ENCODE peak calls at places on chromosomes 16 and 17, in nine cellular contexts. A, Q, O, B, J, S, D, L and M are unnamed samples.

GRCh38 chr17:41367426-41368075 is 2.1 kb downstream of the KRT33B start:
- DNase-seq in B (no peak), D (no peak), S (no peak), J (no peak), Q (no peak), L (no peak), O (no peak), A (no peak), M (no peak)

GRCh38 chr16:15874745-15875314 is 13.6 kb downstream of the CEP20 start:
- DNase-seq in L (peak), J (peak), Q (peak), O (peak), S (peak), B (no peak), D (peak), A (peak), M (peak)

GRCh38 chr17:41614098-41614497 is 1.5 kb upstream of the KRT16 start:
- DNase-seq in B (peak), O (no peak), D (no peak), L (no peak), Q (no peak), S (no peak), A (no peak), J (no peak), M (no peak)

GRCh38 chr17:78709119-78709681 is 72.9 kb downstream of the CYTH1 start:
- DNase-seq in Q (no peak), D (no peak), J (no peak), A (no peak), O (no peak), S (no peak), B (no peak), L (no peak), M (peak)

GRCh38 chr17:35028531-35029262 is 34.8 kb downstream of the RFFL start:
- DNase-seq in D (no peak), O (no peak), A (no peak), J (no peak), Q (no peak), L (no peak), B (no peak), S (no peak), M (no peak)

GRCh38 chr16:25151996-25152395 is 40.5 kb downstream of the LCMT1 start:
- DNase-seq in O (no peak), B (no peak), S (no peak), Q (no peak), J (no peak), A (no peak), D (no peak), L (peak), M (no peak)

GRCh38 chr16:14283786-14284185 is 212.7 kb downstream of the MRTFB start:
- DNase-seq in J (no peak), A (no peak), O (no peak), Q (no peak), L (no peak), S (no peak), B (no peak), D (no peak), M (no peak)

GRCh38 chr16:88857728-88858339 is 907 bp downstream of the TRAPPC2L start:
- DNase-seq in Q (peak), O (peak), L (peak), A (peak), D (peak), S (peak), J (peak), B (peak), M (peak)

GRCh38 chr16:7284780-7285179 is 47.9 kb upstream of the RBFOX1 start:
- DNase-seq in L (no peak), B (no peak), S (no peak), J (no peak), D (no peak), Q (no peak), O (no peak), A (no peak), M (no peak)

GRCh38 chr16:22638393-22639206 is 127.9 kb downstream of the NPIPB5 start:
- DNase-seq in J (no peak), B (no peak), Q (no peak), S (no peak), L (no peak), D (no peak), A (no peak), O (no peak), M (no peak)

GRCh38 chr17:33106525-33107162 is 115.0 kb downstream of the SPACA3 start:
- DNase-seq in Q (no peak), A (no peak), S (no peak), O (no peak), J (no peak), D (no peak), B (no peak), L (no peak), M (no peak)

GRCh38 chr16:85402910-85403692 is 210.0 kb upstream of the GSE1 start:
- DNase-seq in J (peak), Q (no peak), B (peak), S (peak), O (no peak), A (peak), L (peak), D (peak), M (no peak)

GRCh38 chr17:1880851-1881630 is 51.2 kb downstream of the RPA1 start:
- DNase-seq in D (no peak), J (no peak), Q (no peak), B (no peak), A (no peak), L (no peak), S (no peak), O (no peak), M (no peak)

GRCh38 chr17:35315283-35315682 is 58.1 kb downstream of the SLFN11 start:
- DNase-seq in B (no peak), A (peak), Q (peak), D (no peak), J (no peak), S (no peak), L (peak), O (peak), M (no peak)

GRCh38 chr16:56916571-56917403 is 15.2 kb upstream of the HERPUD1 start:
- DNase-seq in L (no peak), B (no peak), D (peak), A (no peak), O (peak), S (no peak), J (no peak), Q (no peak), M (no peak)

GRCh38 chr17:34883106-34884000 is 77.9 kb downstream of the CCT6B start:
- DNase-seq in O (no peak), Q (no peak), L (no peak), S (no peak), D (no peak), B (no peak), J (no peak), A (no peak), M (no peak)

GRCh38 chr16:64950262-64950661 is 171.6 kb downstream of the CDH11 start:
- DNase-seq in S (no peak), O (no peak), J (no peak), L (no peak), Q (no peak), B (no peak), D (no peak), A (no peak), M (no peak)

GRCh38 chr17:19728114-19728495 is 11.7 kb upstream of the SLC47A2 start:
- DNase-seq in A (peak), S (peak), Q (peak), B (peak), O (peak), D (peak), L (peak), J (peak), M (peak)

GRCh38 chr16:81310045-81310644 is 4.6 kb upstream of the GAN start:
- DNase-seq in B (no peak), O (no peak), D (no peak), Q (no peak), A (no peak), J (no peak), S (no peak), L (no peak), M (no peak)

GRCh38 chr16:8763899-8764298 is 33.5 kb downstream of the TMEM186 start:
- DNase-seq in J (no peak), L (no peak), A (peak), D (no peak), Q (no peak), B (no peak), S (no peak), O (no peak), M (no peak)

GRCh38 chr16:76639685-76640289 is 362.6 kb downstream of the CNTNAP4 start:
- DNase-seq in B (no peak), S (no peak), L (no peak), D (no peak), J (no peak), O (no peak), A (no peak), Q (peak), M (no peak)

GRCh38 chr17:40727447-40728231 is 24.1 kb upstream of the KRT24 start:
- DNase-seq in B (no peak), S (no peak), L (no peak), J (no peak), O (no peak), A (no peak), Q (no peak), D (no peak), M (no peak)

GRCh38 chr17:31544186-31544585 is 152.7 kb downstream of the RAB11FIP4 start:
- DNase-seq in L (no peak), O (no peak), B (no peak), D (no peak), A (no peak), S (no peak), Q (no peak), J (no peak), M (no peak)

GRCh38 chr17:12977008-12977751 is 40.6 kb downstream of the ELAC2 start:
- DNase-seq in J (no peak), A (no peak), D (no peak), S (no peak), L (no peak), Q (no peak), B (no peak), O (no peak), M (no peak)

GRCh38 chr16:86303787-86304685 is 206.3 kb upstream of the FOXF1 start:
- DNase-seq in A (no peak), Q (no peak), S (no peak), B (no peak), D (peak), J (peak), O (no peak), L (no peak), M (peak)

GRCh38 chr16:67860589-67861398 is 12.1 kb upstream of the EDC4 start:
- DNase-seq in S (no peak), J (no peak), D (no peak), B (no peak), A (no peak), L (peak), O (no peak), Q (peak), M (no peak)

GRCh38 chr16:54511181-54511731 is 224.7 kb upstream of the IRX3 start:
- DNase-seq in O (no peak), S (no peak), A (no peak), J (no peak), L (no peak), Q (no peak), B (no peak), D (no peak), M (no peak)

GRCh38 chr17:71494045-71494444 is 626.8 kb upstream of the SOX9 start:
- DNase-seq in L (no peak), J (no peak), D (no peak), O (no peak), A (no peak), Q (no peak), B (no peak), S (no peak), M (no peak)

GRCh38 chr16:83100679-83101078 is 473.9 kb downstream of the CDH13 start:
- DNase-seq in Q (no peak), D (no peak), A (no peak), O (no peak), L (no peak), B (no peak), S (no peak), J (no peak), M (no peak)

GRCh38 chr17:40458851-40459482 is 15.7 kb downstream of the IGFBP4 start:
- DNase-seq in O (no peak), B (no peak), J (no peak), D (no peak), S (no peak), L (no peak), Q (peak), A (no peak), M (no peak)

GRCh38 chr16:12061336-12062055 is 85.0 kb downstream of the SNX29 start:
- DNase-seq in L (no peak), S (no peak), B (no peak), A (no peak), O (no peak), D (peak), Q (no peak), J (no peak), M (peak)

GRCh38 chr17:57750930-57751329 is 5.8 kb upstream of the CCDC182 start:
- DNase-seq in O (no peak), J (no peak), L (no peak), A (peak), Q (no peak), B (no peak), S (no peak), D (no peak), M (no peak)

GRCh38 chr17:10357768-10358167 is 15.0 kb downstream of the MYH13 start:
- DNase-seq in S (no peak), B (no peak), O (no peak), A (no peak), D (no peak), J (no peak), Q (peak), L (no peak), M (no peak)

GRCh38 chr17:48056879-48057278 is 8.7 kb downstream of the NFE2L1 start:
- DNase-seq in S (no peak), L (no peak), J (no peak), Q (no peak), O (no peak), B (no peak), D (no peak), A (no peak), M (no peak)

GRCh38 chr16:16100631-16101030 is 122.7 kb downstream of the ABCC6 start:
- DNase-seq in A (no peak), J (no peak), Q (no peak), S (no peak), O (no peak), L (no peak), D (no peak), B (no peak), M (no peak)

GRCh38 chr17:34607917-34608316 is 28.5 kb downstream of the TMEM132E start:
- DNase-seq in D (no peak), O (no peak), L (no peak), A (no peak), J (no peak), S (no peak), B (no peak), Q (no peak), M (no peak)

GRCh38 chr17:8153550-8153956 is 1.3 kb upstream of the PER1 start:
- DNase-seq in Q (peak), S (peak), O (no peak), D (peak), L (peak), A (peak), B (peak), J (peak), M (peak)

GRCh38 chr17:58728831-58729230 is 26.8 kb upstream of the PPM1E start:
- DNase-seq in A (no peak), Q (no peak), D (no peak), J (no peak), L (no peak), O (no peak), B (no peak), S (no peak), M (no peak)

GRCh38 chr16:3880623-3881498 is at the start of gene CREBBP:
- DNase-seq in O (peak), S (peak), J (peak), D (peak), A (peak), Q (peak), L (peak), B (peak), M (peak)
- TF ChIP-seq POLR2A in O (peak), S (peak), J (peak), D (peak), A (peak), Q (peak), L (peak), B (peak), M (no peak)

DNA sequence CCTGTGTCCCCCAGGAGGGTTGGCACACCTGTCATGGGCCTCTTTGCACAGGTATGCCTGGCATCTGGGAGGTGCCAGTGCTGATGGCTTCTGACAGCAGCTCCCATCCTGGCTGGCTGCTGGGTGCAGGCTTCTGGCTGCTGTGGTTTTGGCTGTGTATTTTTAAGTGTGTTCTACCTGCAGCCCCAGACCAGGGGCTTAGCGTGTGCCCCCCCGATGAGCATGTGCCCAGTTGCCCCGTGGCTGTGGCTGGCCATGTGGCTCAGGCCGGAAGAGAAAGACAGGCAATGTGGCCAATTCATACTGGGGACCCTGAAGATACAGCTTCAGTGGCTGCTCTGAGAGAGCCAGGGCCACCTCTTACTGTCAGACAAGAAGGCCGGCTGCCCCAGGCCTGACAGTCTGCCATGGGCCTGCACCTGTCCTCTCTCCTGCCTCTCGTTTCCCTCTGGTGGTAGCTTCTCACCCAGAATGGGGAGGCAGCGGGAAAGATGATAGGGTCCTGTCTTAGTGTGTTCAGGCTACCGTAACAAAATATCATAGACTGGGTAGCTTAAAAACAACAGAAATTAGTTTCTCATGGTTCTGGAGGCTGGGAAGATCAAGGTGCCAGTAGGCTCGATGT is 37.6 kb upstream of the LGALS9 start:
- DNase-seq in Q (no peak), D (no peak), J (no peak), A (no peak), S (no peak), O (no peak), B (no peak), L (peak), M (no peak)
- TF ChIP-seq CTCF in Q (no peak), D (no peak), J (no peak), A (no peak), S (no peak), O (no peak), B (no peak), L (peak), M (no peak)

GRCh38 chr17:44174427-44174826 is 3.9 kb downstream of the ASB16 start:
- DNase-seq in D (no peak), J (no peak), A (no peak), B (no peak), O (no peak), Q (no peak), L (no peak), S (no peak), M (no peak)

GRCh38 chr17:44167181-44167861 is 3.2 kb upstream of the ASB16 start:
- DNase-seq in A (no peak), L (no peak), J (no peak), D (no peak), Q (no peak), O (no peak), S (no peak), B (peak), M (no peak)

GRCh38 chr17:44170135-44170498 is 387 bp upstream of the ASB16 start:
- DNase-seq in A (no peak), O (no peak), S (no peak), Q (no peak), J (no peak), L (no peak), D (no peak), B (no peak), M (no peak)

GRCh38 chr17:44171931-44172455 is 1.5 kb downstream of the ASB16 start:
- DNase-seq in D (no peak), B (no peak), S (no peak), J (no peak), Q (no peak), A (no peak), O (no peak), L (no peak), M (no peak)

DNA sequence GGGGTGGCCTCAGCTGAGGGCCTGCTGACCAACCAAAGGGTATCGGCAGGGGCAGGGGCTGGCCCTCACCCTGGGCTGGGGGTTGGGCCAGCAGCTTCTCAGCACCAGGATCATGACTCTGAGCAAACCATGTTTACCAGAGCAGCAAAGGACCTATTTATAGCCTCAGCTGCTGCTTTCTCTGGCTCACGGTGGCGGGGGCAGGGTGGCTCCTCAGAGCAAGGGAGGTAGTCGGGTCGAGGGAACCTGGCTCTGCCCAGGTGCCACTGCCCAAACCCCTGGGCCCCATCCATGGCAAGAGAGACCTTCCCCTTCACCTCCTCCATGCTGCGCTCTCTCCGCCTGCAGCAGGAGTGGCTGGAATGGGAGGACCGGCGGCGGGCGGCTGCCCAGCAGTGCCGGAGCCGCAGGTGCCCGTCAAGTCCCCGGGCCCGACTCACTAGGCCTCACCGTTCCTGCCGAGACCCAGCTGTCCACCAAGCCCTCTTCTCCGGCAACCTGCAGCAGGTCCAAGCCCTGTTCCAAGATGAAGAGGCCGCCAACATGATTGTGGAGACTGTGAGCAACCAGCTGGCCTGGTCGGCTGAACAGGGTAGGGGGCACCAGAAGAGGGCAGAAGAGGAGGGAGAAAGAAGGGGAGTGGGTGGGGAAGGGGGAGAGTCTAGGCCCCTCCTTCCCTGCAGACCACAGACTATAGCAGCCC is at the start of gene ASB16:
- DNase-seq in S (no peak), Q (no peak), O (peak), L (peak), J (peak), B (no peak), A (no peak), D (no peak), M (no peak)
- H3K27ac ChIP-seq in S (no peak), Q (peak), O (peak), L (peak), J (peak), B (no peak), A (peak), D (no peak), M (no peak)

GRCh38 chr17:4945176-4945943 is 3.0 kb downstream of the PFN1 start:
- DNase-seq in D (peak), L (peak), J (peak), Q (peak), A (peak), B (no peak), S (peak), O (peak), M (no peak)
- TF ChIP-seq POLR2A in D (peak), L (no peak), J (no peak), Q (no peak), A (no peak), B (peak), S (peak), O (no peak), M (peak)

DNA sequence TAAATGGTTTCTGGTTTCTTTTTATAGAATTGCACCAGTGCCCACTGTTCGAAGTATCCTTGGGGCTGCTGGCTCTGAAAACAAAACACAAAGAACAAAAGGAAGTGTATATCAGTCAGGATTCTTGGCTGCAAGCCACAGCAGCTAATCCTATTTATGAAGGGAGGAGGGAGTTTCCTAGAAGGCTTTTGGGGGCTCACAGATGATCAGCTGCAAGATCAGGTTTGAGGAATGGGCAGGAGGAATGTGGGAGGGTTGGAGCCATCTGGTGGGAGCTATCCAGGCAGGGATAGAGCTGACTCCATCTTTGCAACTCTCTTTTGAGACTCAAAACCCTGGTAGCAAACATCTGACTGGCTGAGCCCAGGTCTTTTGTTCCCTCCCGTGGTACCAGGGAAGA is 118.3 kb upstream of the EEF2KMT start:
- DNase-seq in B (no peak), L (no peak), J (no peak), Q (no peak), S (no peak), A (no peak), D (no peak), O (no peak), M (no peak)
- TF ChIP-seq CTCF in B (no peak), L (no peak), J (no peak), Q (no peak), S (no peak), A (no peak), D (no peak), O (no peak), M (no peak)